ENCODE peak calls at places on chromosomes 12 and 14, in four cellular contexts. One of them, this sample, is unnamed.

GRCh38 chr12:97380440-97380839 is 82.2 kb upstream of the RMST start:
- DNase-seq in WTC11: no peak
- DNase-seq in GM12878: no peak
- DNase-seq in K562: no peak
- DNase-seq in this sample: peak

GRCh38 chr14:56794088-56794556 is 16.2 kb downstream of the OTX2 start:
- DNase-seq in GM12878: no peak
- DNase-seq in WTC11: peak
- DNase-seq in K562: no peak
- DNase-seq in this sample: no peak

GRCh38 chr12:131043401-131043871 is 89.7 kb downstream of the ADGRD1 start:
- DNase-seq in WTC11: no peak
- DNase-seq in GM12878: no peak
- DNase-seq in K562: no peak
- DNase-seq in this sample: no peak

GRCh38 chr12:57124259-57124877 is 3.9 kb upstream of the LRP1 start:
- DNase-seq in K562: peak
- DNase-seq in GM12878: no peak
- DNase-seq in WTC11: peak
- DNase-seq in this sample: peak

GRCh38 chr12:77923882-77924281 is 93.2 kb downstream of the NAV3 start:
- DNase-seq in WTC11: no peak
- DNase-seq in K562: no peak
- DNase-seq in GM12878: no peak
- DNase-seq in this sample: no peak

GRCh38 chr14:94940263-94940993 is 170.5 kb upstream of the GSC start:
- DNase-seq in GM12878: no peak
- DNase-seq in K562: no peak
- DNase-seq in WTC11: no peak
- DNase-seq in this sample: no peak

GRCh38 chr14:103111297-103111981 is 11.8 kb upstream of the TNFAIP2 start:
- DNase-seq in WTC11: no peak
- DNase-seq in GM12878: no peak
- DNase-seq in K562: no peak
- DNase-seq in this sample: no peak

GRCh38 chr12:122336015-122336946 is 70.0 kb upstream of the VPS33A start:
- DNase-seq in WTC11: peak
- DNase-seq in GM12878: no peak
- DNase-seq in K562: peak
- DNase-seq in this sample: peak

GRCh38 chr12:64584173-64584555 is 26.1 kb upstream of the RASSF3 start:
- DNase-seq in GM12878: no peak
- DNase-seq in WTC11: no peak
- DNase-seq in K562: no peak
- DNase-seq in this sample: no peak

GRCh38 chr14:55065411-55065810 is 14.0 kb downstream of the MAPK1IP1L start:
- DNase-seq in WTC11: no peak
- DNase-seq in GM12878: no peak
- DNase-seq in K562: no peak
- DNase-seq in this sample: no peak

GRCh38 chr14:51424569-51425251 is 184.7 kb downstream of the TMX1 start:
- DNase-seq in WTC11: no peak
- DNase-seq in GM12878: no peak
- DNase-seq in K562: no peak
- DNase-seq in this sample: no peak

GRCh38 chr12:5996459-5996858 is 51.4 kb upstream of the ANO2 start:
- DNase-seq in GM12878: no peak
- DNase-seq in WTC11: no peak
- DNase-seq in K562: no peak
- DNase-seq in this sample: no peak

DNA sequence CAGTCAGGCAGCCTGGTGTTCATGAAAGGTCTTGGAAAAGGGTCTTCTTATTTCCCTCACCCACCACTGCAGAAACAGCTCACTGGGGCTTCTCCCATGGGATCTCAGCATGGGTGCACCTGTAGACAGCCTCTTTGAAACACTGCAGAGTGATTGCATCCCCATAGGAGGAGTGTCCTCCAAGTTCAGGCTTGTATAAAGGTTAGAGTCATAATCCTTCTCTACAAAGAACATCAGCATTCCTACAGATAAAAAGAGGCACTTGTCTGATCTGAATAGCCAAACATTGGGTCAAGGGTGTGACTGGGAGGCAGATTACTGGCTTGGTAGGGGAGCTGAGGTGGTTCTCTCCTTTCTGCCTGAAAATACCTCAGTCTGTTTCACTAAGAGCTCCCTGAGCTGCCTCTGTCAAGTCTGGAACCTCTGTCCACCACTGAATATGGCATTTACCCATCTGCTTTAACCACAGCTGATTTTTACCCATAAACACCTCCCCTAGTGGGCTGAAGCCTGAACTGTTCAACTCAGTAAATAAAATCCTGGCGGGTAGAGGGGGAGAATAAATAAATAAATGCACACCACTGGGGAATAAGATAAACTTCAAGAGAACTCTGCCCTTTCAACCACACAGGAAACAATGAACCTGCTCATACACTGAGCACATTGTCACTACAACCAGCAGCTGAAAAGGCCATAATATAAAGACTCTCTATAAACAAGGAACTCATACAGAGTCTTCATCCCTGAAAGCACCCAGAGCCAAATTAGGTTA is 120.7 kb upstream of the SCAF11 start:
- DNase-seq in GM12878: no peak
- DNase-seq in WTC11: no peak
- DNase-seq in K562: no peak
- DNase-seq in this sample: peak
- TF ChIP-seq CBFB in GM12878: no peak
- TF ChIP-seq CBFB in WTC11: no peak
- TF ChIP-seq CBFB in K562: no peak
- TF ChIP-seq CBFB in this sample: no peak

DNA sequence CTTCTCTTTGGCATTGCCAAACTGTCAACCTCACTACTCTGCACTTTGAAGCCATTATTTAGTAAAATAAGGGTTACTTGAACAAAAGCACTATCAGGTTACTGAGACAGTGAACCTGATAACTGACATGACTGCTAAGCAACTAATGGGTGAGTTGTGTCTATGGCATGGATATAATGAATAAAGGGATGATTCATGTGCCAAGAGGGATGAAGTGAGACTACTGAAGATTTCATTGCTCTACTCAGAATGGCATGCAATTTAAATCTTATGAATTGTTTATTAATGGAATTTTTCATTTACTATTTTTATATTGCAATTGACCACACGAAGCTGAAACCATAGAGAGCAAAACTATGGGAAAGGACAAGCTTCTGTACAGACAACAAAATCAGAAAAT is 74.4 kb downstream of the CEP128 start:
- DNase-seq in K562: no peak
- DNase-seq in GM12878: no peak
- DNase-seq in WTC11: no peak
- DNase-seq in this sample: no peak
- TF ChIP-seq CBFB in K562: no peak
- TF ChIP-seq CBFB in GM12878: no peak
- TF ChIP-seq CBFB in WTC11: no peak
- TF ChIP-seq CBFB in this sample: no peak

GRCh38 chr14:47435331-47435965 is 240.0 kb downstream of the MDGA2 start:
- DNase-seq in K562: no peak
- DNase-seq in GM12878: no peak
- DNase-seq in WTC11: no peak
- DNase-seq in this sample: no peak

GRCh38 chr14:47439953-47440352 is 235.5 kb downstream of the MDGA2 start:
- DNase-seq in K562: no peak
- DNase-seq in WTC11: no peak
- DNase-seq in GM12878: no peak
- DNase-seq in this sample: no peak

GRCh38 chr14:47442206-47442605 is 233.2 kb downstream of the MDGA2 start:
- DNase-seq in GM12878: no peak
- DNase-seq in WTC11: peak
- DNase-seq in K562: no peak
- DNase-seq in this sample: peak

DNA sequence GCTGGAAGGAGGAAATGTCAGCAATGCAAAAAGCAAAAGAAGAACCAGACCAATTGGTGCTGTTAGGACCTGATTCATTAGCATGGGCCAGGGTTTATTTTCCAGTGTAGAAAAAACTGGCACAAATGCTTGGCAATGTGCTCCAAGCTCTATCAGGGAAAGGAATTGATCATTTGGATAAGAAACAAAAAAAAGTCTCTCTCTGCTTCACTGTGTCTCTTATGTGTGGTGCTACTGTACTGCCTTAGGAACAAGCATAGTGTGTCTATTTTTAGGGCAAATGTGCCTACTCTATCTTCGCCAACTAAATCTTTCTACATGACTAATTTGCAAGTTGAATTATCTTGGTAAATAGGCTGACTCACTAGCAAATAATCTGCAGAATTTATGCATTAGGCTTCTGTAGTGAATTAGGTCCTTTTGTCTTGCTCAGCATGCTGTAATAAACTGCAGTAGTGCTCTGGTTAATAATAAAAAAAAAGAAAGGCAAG is 236.7 kb downstream of the MDGA2 start:
- DNase-seq in K562: no peak
- DNase-seq in GM12878: no peak
- DNase-seq in WTC11: no peak
- DNase-seq in this sample: no peak
- TF ChIP-seq CBFB in K562: no peak
- TF ChIP-seq CBFB in GM12878: no peak
- TF ChIP-seq CBFB in WTC11: no peak
- TF ChIP-seq CBFB in this sample: no peak

GRCh38 chr14:53668861-53669260 is 287.8 kb downstream of the BMP4 start:
- DNase-seq in K562: no peak
- DNase-seq in WTC11: no peak
- DNase-seq in GM12878: no peak
- DNase-seq in this sample: no peak

GRCh38 chr14:53663709-53664108 is 292.9 kb downstream of the BMP4 start:
- DNase-seq in K562: no peak
- DNase-seq in WTC11: peak
- DNase-seq in GM12878: no peak
- DNase-seq in this sample: peak
- TF ChIP-seq CBFB in K562: no peak
- TF ChIP-seq CBFB in WTC11: no peak
- TF ChIP-seq CBFB in GM12878: no peak
- TF ChIP-seq CBFB in this sample: no peak

DNA sequence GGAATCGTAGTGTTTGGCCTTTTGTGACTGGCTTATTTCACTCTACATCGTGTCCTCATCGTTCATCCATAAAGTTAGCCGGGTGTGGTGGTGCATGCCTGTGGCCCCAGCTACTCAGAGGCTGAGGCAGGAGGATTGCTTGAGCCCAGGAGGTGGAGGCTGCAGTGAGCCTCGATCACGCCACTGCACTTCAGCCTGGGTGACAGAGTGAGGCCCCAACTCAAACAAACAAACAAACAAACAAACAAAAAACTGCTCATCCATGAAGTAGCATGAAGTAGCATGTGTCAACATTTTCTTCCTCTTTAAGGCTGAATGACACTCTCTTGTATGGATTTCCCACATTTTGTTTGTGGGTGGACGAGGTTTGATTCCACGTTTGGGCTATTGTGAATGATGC is 44.0 kb upstream of the MEG3 start:
- DNase-seq in K562: no peak
- DNase-seq in WTC11: no peak
- DNase-seq in GM12878: no peak
- DNase-seq in this sample: no peak
- TF ChIP-seq CBFB in K562: no peak
- TF ChIP-seq CBFB in WTC11: no peak
- TF ChIP-seq CBFB in GM12878: no peak
- TF ChIP-seq CBFB in this sample: no peak

DNA sequence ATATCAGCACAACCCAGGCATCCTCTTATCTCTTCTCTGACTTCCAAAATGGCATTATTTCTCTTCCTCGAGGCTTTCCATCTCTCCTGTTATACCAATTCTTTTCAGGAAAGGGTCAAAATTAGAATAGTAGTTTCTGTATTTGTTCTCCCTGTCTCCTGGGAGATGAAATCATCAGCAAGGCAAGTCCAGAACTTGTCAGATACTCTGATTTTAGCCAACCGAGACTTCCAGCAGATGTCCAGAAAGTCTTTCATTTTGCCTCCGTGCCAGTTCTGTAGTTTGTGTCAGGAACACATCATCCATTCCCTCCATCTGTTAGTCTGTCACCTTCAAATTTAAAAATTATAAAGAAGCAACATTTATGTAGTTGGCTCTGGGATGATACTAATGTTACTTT is 275.7 kb downstream of the CCDC59 start:
- DNase-seq in WTC11: no peak
- DNase-seq in K562: no peak
- DNase-seq in GM12878: no peak
- DNase-seq in this sample: no peak
- TF ChIP-seq CBFB in WTC11: no peak
- TF ChIP-seq CBFB in K562: no peak
- TF ChIP-seq CBFB in GM12878: no peak
- TF ChIP-seq CBFB in this sample: no peak